ENCODE peak calls at places on chromosomes 4 and X, in six cellular contexts. One of them, this sample, is unnamed.

GRCh38 chr4:139555073-139555704 is 830 bp downstream of the SETD7 start:
- DNase-seq in IMR-90: peak
- DNase-seq in tibial nerve: peak
- DNase-seq in transverse colon: peak
- DNase-seq in stomach: peak
- DNase-seq in spleen: peak
- DNase-seq in this sample: peak

GRCh38 chrX:21655901-21656586 is 2.1 kb downstream of the KLHL34 start:
- DNase-seq in transverse colon: no peak
- DNase-seq in IMR-90: no peak
- DNase-seq in spleen: peak
- DNase-seq in tibial nerve: no peak
- DNase-seq in stomach: no peak
- DNase-seq in this sample: no peak

GRCh38 chr4:83605744-83606172 is 69.8 kb downstream of the GPAT3 start:
- DNase-seq in tibial nerve: no peak
- DNase-seq in stomach: no peak
- DNase-seq in spleen: no peak
- DNase-seq in IMR-90: no peak
- DNase-seq in transverse colon: no peak
- DNase-seq in this sample: peak

GRCh38 chrX:47645530-47645929 is 4.8 kb downstream of the ELK1 start:
- DNase-seq in tibial nerve: no peak
- DNase-seq in IMR-90: no peak
- DNase-seq in spleen: no peak
- DNase-seq in transverse colon: no peak
- DNase-seq in stomach: no peak
- DNase-seq in this sample: peak

GRCh38 chrX:106672527-106672926 is 54.0 kb upstream of the RNF128 start:
- DNase-seq in tibial nerve: no peak
- DNase-seq in transverse colon: no peak
- DNase-seq in stomach: no peak
- DNase-seq in IMR-90: no peak
- DNase-seq in spleen: no peak
- DNase-seq in this sample: peak

GRCh38 chr4:61301285-61301684 is 101.2 kb downstream of the ADGRL3 start:
- DNase-seq in stomach: no peak
- DNase-seq in spleen: no peak
- DNase-seq in IMR-90: no peak
- DNase-seq in transverse colon: no peak
- DNase-seq in tibial nerve: no peak
- DNase-seq in this sample: no peak

GRCh38 chrX:149950681-149951080 is 12.4 kb upstream of the EOLA2 start:
- DNase-seq in transverse colon: no peak
- DNase-seq in tibial nerve: peak
- DNase-seq in spleen: no peak
- DNase-seq in IMR-90: peak
- DNase-seq in stomach: no peak
- DNase-seq in this sample: peak

GRCh38 chr4:30790998-30791397 is 70.8 kb downstream of the PCDH7 start:
- DNase-seq in stomach: no peak
- DNase-seq in transverse colon: no peak
- DNase-seq in spleen: no peak
- DNase-seq in tibial nerve: no peak
- DNase-seq in IMR-90: no peak
- DNase-seq in this sample: no peak

GRCh38 chrX:75335127-75335458 is 61.2 kb downstream of the UPRT start:
- DNase-seq in transverse colon: no peak
- DNase-seq in tibial nerve: no peak
- DNase-seq in spleen: no peak
- DNase-seq in stomach: no peak
- DNase-seq in IMR-90: no peak
- DNase-seq in this sample: no peak

GRCh38 chrX:151762802-151763201 is 28.3 kb downstream of the CNGA2 start:
- DNase-seq in stomach: no peak
- DNase-seq in tibial nerve: no peak
- DNase-seq in IMR-90: no peak
- DNase-seq in transverse colon: no peak
- DNase-seq in spleen: no peak
- DNase-seq in this sample: no peak

GRCh38 chr4:99670409-99671073 is 12.9 kb upstream of the C4orf54 start:
- DNase-seq in transverse colon: no peak
- DNase-seq in spleen: no peak
- DNase-seq in tibial nerve: no peak
- DNase-seq in IMR-90: no peak
- DNase-seq in stomach: no peak
- DNase-seq in this sample: no peak

GRCh38 chr4:55396305-55397023 is 707 bp downstream of the TMEM165 start:
- DNase-seq in IMR-90: peak
- DNase-seq in transverse colon: peak
- DNase-seq in spleen: peak
- DNase-seq in stomach: peak
- DNase-seq in tibial nerve: peak
- DNase-seq in this sample: peak

GRCh38 chr4:77921701-77922100 is 59.1 kb downstream of the MRPL1 start:
- DNase-seq in stomach: no peak
- DNase-seq in IMR-90: peak
- DNase-seq in spleen: no peak
- DNase-seq in transverse colon: no peak
- DNase-seq in tibial nerve: no peak
- DNase-seq in this sample: no peak

GRCh38 chr4:146029939-146030710 is 91.5 kb upstream of the ZNF827 start:
- DNase-seq in spleen: no peak
- DNase-seq in transverse colon: peak
- DNase-seq in stomach: peak
- DNase-seq in tibial nerve: no peak
- DNase-seq in IMR-90: no peak
- DNase-seq in this sample: no peak

GRCh38 chr4:53306729-53307128 is 59.1 kb downstream of the SCFD2 start:
- DNase-seq in IMR-90: peak
- DNase-seq in spleen: no peak
- DNase-seq in tibial nerve: no peak
- DNase-seq in transverse colon: no peak
- DNase-seq in stomach: no peak
- DNase-seq in this sample: no peak

GRCh38 chr4:103718993-103719319 is 829 bp downstream of the TACR3 start:
- DNase-seq in stomach: no peak
- DNase-seq in tibial nerve: no peak
- DNase-seq in spleen: peak
- DNase-seq in transverse colon: no peak
- DNase-seq in IMR-90: no peak
- DNase-seq in this sample: peak

GRCh38 chr4:38612996-38613395 is 51.0 kb upstream of the KLF3 start:
- DNase-seq in IMR-90: no peak
- DNase-seq in stomach: no peak
- DNase-seq in spleen: no peak
- DNase-seq in tibial nerve: no peak
- DNase-seq in transverse colon: no peak
- DNase-seq in this sample: peak

GRCh38 chrX:53088136-53088974 is 5.6 kb upstream of the KANTR start:
- DNase-seq in spleen: peak
- DNase-seq in tibial nerve: peak
- DNase-seq in transverse colon: peak
- DNase-seq in IMR-90: peak
- DNase-seq in stomach: peak
- DNase-seq in this sample: peak

GRCh38 chr4:156654410-156654809 is 317.2 kb downstream of the PDGFC start:
- DNase-seq in transverse colon: no peak
- DNase-seq in spleen: no peak
- DNase-seq in stomach: no peak
- DNase-seq in tibial nerve: no peak
- DNase-seq in IMR-90: no peak
- DNase-seq in this sample: no peak

GRCh38 chr4:20666471-20666870 is 33.8 kb upstream of the PACRGL start:
- DNase-seq in stomach: no peak
- DNase-seq in IMR-90: no peak
- DNase-seq in transverse colon: no peak
- DNase-seq in tibial nerve: no peak
- DNase-seq in spleen: no peak
- DNase-seq in this sample: no peak
- TF ChIP-seq POLR2A in stomach: no peak
- TF ChIP-seq POLR2A in IMR-90: no peak
- TF ChIP-seq POLR2A in transverse colon: no peak
- TF ChIP-seq POLR2A in tibial nerve: no peak
- TF ChIP-seq POLR2A in spleen: no peak
- TF ChIP-seq POLR2A in this sample: no peak

GRCh38 chr4:62324215-62324614 is 1124.1 kb downstream of the ADGRL3 start:
- DNase-seq in tibial nerve: no peak
- DNase-seq in spleen: no peak
- DNase-seq in IMR-90: no peak
- DNase-seq in stomach: no peak
- DNase-seq in transverse colon: no peak
- DNase-seq in this sample: no peak

GRCh38 chr4:62327612-62328297 is 1127.6 kb downstream of the ADGRL3 start:
- DNase-seq in transverse colon: no peak
- DNase-seq in spleen: no peak
- DNase-seq in IMR-90: no peak
- DNase-seq in stomach: no peak
- DNase-seq in tibial nerve: no peak
- DNase-seq in this sample: no peak

GRCh38 chr4:62328526-62328925 is 1128.4 kb downstream of the ADGRL3 start:
- DNase-seq in IMR-90: no peak
- DNase-seq in stomach: no peak
- DNase-seq in spleen: no peak
- DNase-seq in transverse colon: no peak
- DNase-seq in tibial nerve: no peak
- DNase-seq in this sample: no peak
- H3K4me3 ChIP-seq in IMR-90: no peak
- H3K4me3 ChIP-seq in stomach: no peak
- H3K4me3 ChIP-seq in spleen: no peak
- H3K4me3 ChIP-seq in transverse colon: no peak
- H3K4me3 ChIP-seq in tibial nerve: no peak
- H3K4me3 ChIP-seq in this sample: no peak

DNA sequence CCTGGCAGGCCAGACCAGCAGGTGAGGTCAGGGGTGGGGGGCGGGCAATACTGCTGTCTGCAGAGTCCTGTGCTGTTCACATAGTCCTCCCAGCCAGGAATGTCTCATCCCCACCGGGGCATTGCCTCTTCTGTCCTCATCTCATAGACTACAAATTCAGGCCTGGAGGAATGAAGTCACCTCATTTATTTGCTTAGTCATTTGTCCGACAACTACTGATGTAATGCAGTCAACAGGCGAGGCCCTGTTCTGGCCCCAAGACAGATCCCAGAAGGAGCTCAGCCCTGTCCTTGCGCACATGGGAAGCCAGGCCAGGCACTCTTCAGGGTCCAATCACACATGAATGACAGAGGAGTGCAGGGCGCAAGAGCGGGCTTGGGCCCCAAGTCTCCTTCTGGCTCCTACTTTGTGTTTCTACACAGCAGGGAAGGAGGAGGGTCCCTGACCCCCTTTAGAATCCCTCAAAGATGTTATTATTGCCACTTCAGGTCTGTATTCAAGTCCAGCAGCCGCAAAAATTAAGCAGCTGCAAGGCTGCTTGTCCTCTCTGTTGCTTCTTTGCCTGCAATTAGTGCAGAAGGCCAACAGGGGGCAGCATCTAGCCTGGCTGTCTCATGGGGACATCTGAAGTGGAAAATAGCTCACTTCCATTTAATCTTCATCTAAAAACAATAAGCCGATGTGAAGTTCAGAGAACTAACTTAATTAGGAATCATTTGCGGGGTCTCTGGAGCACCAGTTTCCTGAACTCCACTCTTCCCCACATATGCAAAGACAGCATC is 15.2 kb upstream of the HMX1 start:
- DNase-seq in tibial nerve: no peak
- DNase-seq in IMR-90: no peak
- DNase-seq in transverse colon: no peak
- DNase-seq in stomach: no peak
- DNase-seq in spleen: no peak
- DNase-seq in this sample: no peak
- TF ChIP-seq CTCF in tibial nerve: no peak
- TF ChIP-seq CTCF in IMR-90: no peak
- TF ChIP-seq CTCF in transverse colon: no peak
- TF ChIP-seq CTCF in stomach: no peak
- TF ChIP-seq CTCF in spleen: no peak
- TF ChIP-seq CTCF in this sample: no peak

GRCh38 chr4:183300070-183300469 is 20.0 kb downstream of the CLDN22 start:
- DNase-seq in stomach: no peak
- DNase-seq in tibial nerve: no peak
- DNase-seq in transverse colon: no peak
- DNase-seq in IMR-90: peak
- DNase-seq in spleen: no peak
- DNase-seq in this sample: no peak
- TF ChIP-seq POLR2A in stomach: no peak
- TF ChIP-seq POLR2A in tibial nerve: no peak
- TF ChIP-seq POLR2A in transverse colon: no peak
- TF ChIP-seq POLR2A in IMR-90: no peak
- TF ChIP-seq POLR2A in spleen: no peak
- TF ChIP-seq POLR2A in this sample: no peak

GRCh38 chr4:110533940-110534339 is 58.0 kb downstream of the ENPEP start:
- DNase-seq in tibial nerve: no peak
- DNase-seq in spleen: no peak
- DNase-seq in stomach: no peak
- DNase-seq in transverse colon: no peak
- DNase-seq in IMR-90: peak
- DNase-seq in this sample: no peak

GRCh38 chr4:110532901-110533589 is 57.1 kb downstream of the ENPEP start:
- DNase-seq in transverse colon: no peak
- DNase-seq in tibial nerve: no peak
- DNase-seq in stomach: no peak
- DNase-seq in IMR-90: no peak
- DNase-seq in spleen: no peak
- DNase-seq in this sample: no peak

GRCh38 chr4:110533590-110533910 is 57.6 kb downstream of the ENPEP start:
- DNase-seq in tibial nerve: no peak
- DNase-seq in transverse colon: no peak
- DNase-seq in IMR-90: peak
- DNase-seq in spleen: no peak
- DNase-seq in stomach: no peak
- DNase-seq in this sample: no peak
- H3K4me3 ChIP-seq in tibial nerve: no peak
- H3K4me3 ChIP-seq in transverse colon: no peak
- H3K4me3 ChIP-seq in IMR-90: no peak
- H3K4me3 ChIP-seq in spleen: no peak
- H3K4me3 ChIP-seq in stomach: no peak
- H3K4me3 ChIP-seq in this sample: no peak

GRCh38 chr4:123876640-123877039 is 480.0 kb downstream of the SPRY1 start:
- DNase-seq in IMR-90: no peak
- DNase-seq in stomach: no peak
- DNase-seq in transverse colon: no peak
- DNase-seq in spleen: no peak
- DNase-seq in tibial nerve: no peak
- DNase-seq in this sample: no peak
- TF ChIP-seq CTCF in IMR-90: no peak
- TF ChIP-seq CTCF in stomach: no peak
- TF ChIP-seq CTCF in transverse colon: no peak
- TF ChIP-seq CTCF in spleen: no peak
- TF ChIP-seq CTCF in tibial nerve: no peak
- TF ChIP-seq CTCF in this sample: no peak

This sample was measured in thyroid gland.